ENCODE peak calls at places on chromosome 4, in five cellular contexts. T is GM10248, O is sigmoid colon, P is esophagus squamous epithelium, G is MCF 10A. E is an unnamed sample.

GRCh38 chr4:53587123-53587522 is 4.2 kb downstream of the LNX1 start:
- DNase-seq in O (no peak), T (no peak), P (no peak), G (no peak), E (no peak)

GRCh38 chr4:147862043-147862692 is 130.3 kb downstream of the ARHGAP10 start:
- DNase-seq in T (no peak), O (no peak), G (no peak), P (no peak), E (no peak)

GRCh38 chr4:81652069-81652478 is 180.4 kb upstream of the RASGEF1B start:
- DNase-seq in T (no peak), P (no peak), G (no peak), O (no peak), E (no peak)

GRCh38 chr4:108360857-108361820 is 192.4 kb upstream of the LEF1 start:
- DNase-seq in P (no peak), O (no peak), T (no peak), G (peak; percentile 13), E (no peak)

GRCh38 chr4:88219099-88219498 is 60.7 kb upstream of the ABCG2 start:
- DNase-seq in O (no peak), G (peak; percentile 52), P (no peak), T (peak; percentile 46), E (no peak)

GRCh38 chr4:128141866-128142265 is 80.8 kb downstream of the LARP1B start:
- DNase-seq in G (no peak), P (no peak), T (no peak), O (no peak), E (no peak)

GRCh38 chr4:76199664-76200211 is 13.9 kb downstream of the SCARB2 start:
- DNase-seq in G (no peak), P (no peak), T (peak; percentile 60), O (no peak), E (peak; percentile 41)

GRCh38 chr4:105473340-105474109 is at the start of gene PPA2:
- DNase-seq in O (peak; percentile 94), G (peak; percentile 91), T (peak; percentile 92), P (peak; percentile 59), E (peak; percentile 87)

GRCh38 chr4:53748328-53748772 is 157.1 kb upstream of the LNX1 start:
- DNase-seq in P (peak; percentile 5), O (no peak), G (no peak), T (peak; percentile 69), E (no peak)

GRCh38 chr4:101355767-101356702 is 8.7 kb upstream of the PPP3CA start:
- DNase-seq in G (peak; percentile 80), O (no peak), T (no peak), P (no peak), E (no peak)

GRCh38 chr4:88276952-88277710 is 7.2 kb downstream of the PPM1K start:
- DNase-seq in T (no peak), G (no peak), P (no peak), O (no peak), E (no peak)

GRCh38 chr4:952881-953573 is 20.3 kb downstream of the DGKQ start:
- DNase-seq in P (no peak), G (no peak), O (no peak), T (no peak), E (no peak)

GRCh38 chr4:142846729-142847606 is 867 bp upstream of the INPP4B start:
- DNase-seq in T (peak; percentile 21), G (peak; percentile 79), O (no peak), P (no peak), E (peak; percentile 83)

GRCh38 chr4:98516441-98517323 is 141.7 kb downstream of the TSPAN5 start:
- DNase-seq in O (no peak), G (peak; percentile 28), T (no peak), P (no peak), E (no peak)

GRCh38 chr4:123788577-123788976 is 392.0 kb downstream of the SPRY1 start:
- DNase-seq in O (no peak), T (no peak), G (no peak), P (no peak), E (no peak)

GRCh38 chr4:105719214-105719613 is 10.6 kb downstream of the GSTCD start:
- DNase-seq in P (no peak), T (no peak), O (no peak), G (no peak), E (no peak)

GRCh38 chr4:142440093-142440492 is 406.0 kb downstream of the INPP4B start:
- DNase-seq in O (no peak), T (no peak), G (no peak), P (no peak), E (no peak)

GRCh38 chr4:116150152-116150551 is 935.2 kb downstream of the TRAM1L1 start:
- DNase-seq in P (no peak), T (no peak), O (no peak), G (no peak), E (no peak)
- TF ChIP-seq CTCF in P (no peak), T (no peak), O (no peak), G (no peak), E (no peak)

GRCh38 chr4:113761682-113762060 is at the start of gene CAMK2D:
- DNase-seq in G (peak; percentile 89), O (peak; percentile 95), P (peak; percentile 9), T (peak; percentile 80), E (peak; percentile 88)
- TF ChIP-seq CTCF in G (no peak), O (peak; percentile 42), P (peak; percentile 62), T (peak; percentile 84), E (no peak)

GRCh38 chr4:103046416-103047290 is 27.1 kb upstream of the SLC9B1 start:
- DNase-seq in P (no peak), O (no peak), G (peak; percentile 58), T (peak; percentile 45), E (peak; percentile 37)
- TF ChIP-seq CTCF in P (no peak), O (peak; percentile 67), G (peak; percentile 37), T (peak; percentile 79), E (peak; percentile 75)

GRCh38 chr4:6268650-6269399 is 825 bp upstream of the WFS1 start:
- DNase-seq in P (no peak), G (no peak), O (no peak), T (no peak), E (no peak)
- TF ChIP-seq CTCF in P (no peak), G (no peak), O (no peak), T (no peak), E (no peak)

GRCh38 chr4:25787891-25788331 is 74.9 kb downstream of the SEL1L3 start:
- DNase-seq in O (no peak), T (no peak), G (no peak), P (no peak), E (no peak)

GRCh38 chr4:25792843-25793242 is 69.9 kb downstream of the SEL1L3 start:
- DNase-seq in O (no peak), G (peak; percentile 4), P (no peak), T (no peak), E (no peak)

GRCh38 chr4:25792200-25792791 is 70.5 kb downstream of the SEL1L3 start:
- DNase-seq in G (peak; percentile 75), O (no peak), P (no peak), T (no peak), E (peak; percentile 20)

GRCh38 chr4:25788839-25789238 is 73.9 kb downstream of the SEL1L3 start:
- DNase-seq in O (no peak), G (no peak), T (no peak), P (no peak), E (no peak)

GRCh38 chr4:25790024-25790423 is 72.8 kb downstream of the SEL1L3 start:
- DNase-seq in G (no peak), P (no peak), T (no peak), O (no peak), E (no peak)
- TF ChIP-seq CTCF in G (no peak), P (no peak), T (no peak), O (no peak), E (no peak)

GRCh38 chr4:2436301-2436700 is 17.5 kb downstream of the CFAP99 start:
- DNase-seq in O (no peak), G (no peak), T (no peak), P (no peak), E (no peak)
- TF ChIP-seq CTCF in O (no peak), G (no peak), T (no peak), P (no peak), E (no peak)

E was measured in activated CD8-positive, alpha-beta T cell treated with anti-CD3 and anti-CD28 coated beads for 36 hours.